ENCODE peak calls at places on chromosomes 7 and 10, in five cellular contexts. C is T follicular helper cell, A is T-helper 1 cell, F is colonic mucosa, S is T-helper 2 cell. N is an unnamed sample.

GRCh38 chr7:70719120-70719519 is 412.8 kb upstream of the GALNT17 start:
- DNase-seq in C (no peak), A (no peak), F (no peak), S (no peak), N (no peak)

GRCh38 chr7:12564996-12565764 is 5.3 kb upstream of the SCIN start:
- DNase-seq in C (no peak), A (no peak), F (no peak), S (no peak), N (no peak)

GRCh38 chr7:56175086-56175760 is 59.0 kb upstream of the NUPR2 start:
- DNase-seq in C (no peak), A (no peak), F (peak), S (no peak), N (no peak)

GRCh38 chr7:24820730-24821044 is 63.4 kb upstream of the GSDME start:
- DNase-seq in C (no peak), A (no peak), F (no peak), S (no peak), N (no peak)

GRCh38 chr10:131708225-131708624 is 192.6 kb upstream of the PPP2R2D start:
- DNase-seq in C (no peak), A (no peak), F (no peak), S (no peak), N (no peak)

GRCh38 chr10:36650274-36650673 is 475.1 kb upstream of the ANKRD30A start:
- DNase-seq in C (no peak), A (no peak), F (no peak), S (no peak), N (no peak)

GRCh38 chr10:49418053-49418326 is 22.1 kb upstream of the DRGX start:
- DNase-seq in C (no peak), A (no peak), F (no peak), S (no peak), N (no peak)

GRCh38 chr7:17651926-17652385 is 288.3 kb downstream of the SNX13 start:
- DNase-seq in C (no peak), A (no peak), F (no peak), S (no peak), N (no peak)

GRCh38 chr10:70575874-70576802 is 26.4 kb downstream of the PRF1 start:
- DNase-seq in C (no peak), A (no peak), F (peak), S (no peak), N (no peak)

GRCh38 chr10:6525599-6526160 is 54.4 kb downstream of the PRKCQ start:
- DNase-seq in C (no peak), A (no peak), F (no peak), S (no peak), N (no peak)

GRCh38 chr10:71865561-71866041 is 14.6 kb upstream of the PSAP start:
- DNase-seq in C (no peak), A (no peak), F (no peak), S (no peak), N (no peak)

GRCh38 chr7:100632951-100633717 is 8.2 kb downstream of the TFR2 start:
- DNase-seq in C (peak), A (peak), F (peak), S (peak), N (no peak)

GRCh38 chr7:80155374-80155773 is 20.7 kb downstream of the GNAI1 start:
- DNase-seq in C (no peak), A (no peak), F (no peak), S (no peak), N (no peak)

N was measured in amygdala.